ENCODE peak calls at places on chromosomes 1 and 21, in eight cellular contexts. K, I, E, A, L, Y, X and H are unnamed samples.

GRCh38 chr1:25033828-25034451 is 103.9 kb upstream of the RUNX3 start:
- DNase-seq in K (peak; percentile 33), I (no peak), E (no peak), A (peak; percentile 46), L (no peak), Y (peak; percentile 40), X (peak; percentile 31), H (no peak)

GRCh38 chr1:209692745-209693504 is 11.7 kb upstream of the HSD11B1 start:
- DNase-seq in K (peak; percentile 77), I (peak; percentile 83), E (peak; percentile 94), A (peak; percentile 68), L (peak; percentile 87), Y (peak; percentile 89), X (peak; percentile 51), H (peak; percentile 72)

GRCh38 chr1:21896652-21897532 is 40.2 kb downstream of the HSPG2 start:
- DNase-seq in K (peak; percentile 87), I (no peak), E (no peak), A (peak; percentile 88), L (peak; percentile 53), Y (peak; percentile 81), X (peak; percentile 89), H (no peak)

GRCh38 chr1:87795615-87796337 is 467.1 kb downstream of the LMO4 start:
- DNase-seq in K (no peak), I (peak; percentile 15), E (no peak), A (no peak), L (no peak), Y (peak; percentile 30), X (no peak), H (peak; percentile 39)

GRCh38 chr1:9653783-9654517 is 2.4 kb downstream of the PIK3CD start:
- DNase-seq in K (no peak), I (no peak), E (no peak), A (no peak), L (no peak), Y (no peak), X (no peak), H (no peak)

GRCh38 chr21:15112858-15113257 is 48.1 kb upstream of the NRIP1 start:
- DNase-seq in K (no peak), I (no peak), E (no peak), A (no peak), L (no peak), Y (no peak), X (no peak), H (no peak)

GRCh38 chr1:117859901-117860300 is 69.5 kb downstream of the GDAP2 start:
- DNase-seq in K (no peak), I (no peak), E (no peak), A (no peak), L (no peak), Y (no peak), X (no peak), H (no peak)

GRCh38 chr21:15224346-15225086 is 159.7 kb upstream of the NRIP1 start:
- DNase-seq in K (no peak), I (peak; percentile 86), E (peak; percentile 95), A (no peak), L (no peak), Y (no peak), X (no peak), H (no peak)

GRCh38 chr1:3821934-3822307 is 25.6 kb upstream of the LRRC47 start:
- DNase-seq in K (no peak), I (no peak), E (no peak), A (no peak), L (no peak), Y (no peak), X (no peak), H (no peak)

GRCh38 chr1:229260297-229260696 is 10.6 kb upstream of the RAB4A start:
- DNase-seq in K (no peak), I (no peak), E (no peak), A (no peak), L (no peak), Y (no peak), X (no peak), H (no peak)

GRCh38 chr1:99657213-99658030 is 11.5 kb downstream of the PALMD start:
- DNase-seq in K (no peak), I (no peak), E (no peak), A (no peak), L (no peak), Y (no peak), X (no peak), H (no peak)

GRCh38 chr1:118333601-118334241 is 148.7 kb upstream of the SPAG17 start:
- DNase-seq in K (no peak), I (no peak), E (no peak), A (no peak), L (no peak), Y (no peak), X (no peak), H (no peak)

GRCh38 chr1:208068908-208069307 is 158.0 kb upstream of the CD34 start:
- DNase-seq in K (no peak), I (no peak), E (no peak), A (no peak), L (no peak), Y (no peak), X (no peak), H (no peak)

GRCh38 chr1:176111835-176112234 is 95.3 kb downstream of the COP1 start:
- DNase-seq in K (no peak), I (peak; percentile 78), E (peak; percentile 14), A (no peak), L (no peak), Y (no peak), X (no peak), H (no peak)

GRCh38 chr1:70874063-70874462 is 173.6 kb downstream of the PTGER3 start:
- DNase-seq in K (no peak), I (no peak), E (no peak), A (peak; percentile 15), L (no peak), Y (no peak), X (peak; percentile 27), H (no peak)

GRCh38 chr1:1100296-1100695 is 15.6 kb downstream of the C1orf159 start:
- DNase-seq in K (no peak), I (no peak), E (no peak), A (no peak), L (no peak), Y (no peak), X (no peak), H (no peak)

GRCh38 chr1:236067854-236068454 is 3.1 kb upstream of the NID1 start:
- DNase-seq in K (no peak), I (peak; percentile 79), E (peak; percentile 91), A (no peak), L (peak; percentile 59), Y (no peak), X (no peak), H (no peak)

GRCh38 chr1:91631718-91632330 is 131.2 kb downstream of the CDC7 start:
- DNase-seq in K (no peak), I (no peak), E (no peak), A (no peak), L (no peak), Y (no peak), X (no peak), H (no peak)

GRCh38 chr1:68347415-68347814 is 102.3 kb downstream of the RPE65 start:
- DNase-seq in K (peak; percentile 15), I (no peak), E (no peak), A (peak; percentile 23), L (no peak), Y (no peak), X (peak; percentile 64), H (no peak)

GRCh38 chr21:18218331-18218730 is 26.3 kb upstream of the CHODL start:
- DNase-seq in K (no peak), I (no peak), E (no peak), A (no peak), L (no peak), Y (no peak), X (no peak), H (no peak)

GRCh38 chr1:36359911-36360310 is 25.8 kb downstream of the STK40 start:
- DNase-seq in K (no peak), I (peak; percentile 37), E (no peak), A (no peak), L (no peak), Y (no peak), X (no peak), H (no peak)

GRCh38 chr1:153598309-153599172 is 14.4 kb downstream of the S100A16 start:
- DNase-seq in K (no peak), I (peak; percentile 78), E (peak; percentile 58), A (no peak), L (no peak), Y (no peak), X (no peak), H (no peak)

GRCh38 chr1:21816602-21817302 is 4.7 kb downstream of the LDLRAD2 start:
- DNase-seq in K (no peak), I (peak; percentile 81), E (peak; percentile 70), A (no peak), L (no peak), Y (no peak), X (no peak), H (no peak)

GRCh38 chr1:245418029-245418428 is 263.2 kb downstream of the KIF26B start:
- DNase-seq in K (no peak), I (no peak), E (no peak), A (no peak), L (no peak), Y (no peak), X (no peak), H (no peak)

GRCh38 chr1:207918571-207918970 is 7.6 kb upstream of the CD34 start:
- DNase-seq in K (no peak), I (no peak), E (no peak), A (no peak), L (no peak), Y (no peak), X (no peak), H (no peak)

GRCh38 chr1:151716771-151717631 is at the start of gene CELF3:
- DNase-seq in K (no peak), I (no peak), E (peak; percentile 17), A (no peak), L (peak; percentile 59), Y (no peak), X (no peak), H (no peak)
- H3K27ac ChIP-seq in K (no peak within 1 kb of the TSS), I (no peak within 1 kb of the TSS), E (no peak within 1 kb of the TSS), A (peak within 1 kb of the TSS; percentile 61), L (no peak within 1 kb of the TSS), Y (no peak within 1 kb of the TSS), X (no peak within 1 kb of the TSS), H (no peak within 1 kb of the TSS)

DNA sequence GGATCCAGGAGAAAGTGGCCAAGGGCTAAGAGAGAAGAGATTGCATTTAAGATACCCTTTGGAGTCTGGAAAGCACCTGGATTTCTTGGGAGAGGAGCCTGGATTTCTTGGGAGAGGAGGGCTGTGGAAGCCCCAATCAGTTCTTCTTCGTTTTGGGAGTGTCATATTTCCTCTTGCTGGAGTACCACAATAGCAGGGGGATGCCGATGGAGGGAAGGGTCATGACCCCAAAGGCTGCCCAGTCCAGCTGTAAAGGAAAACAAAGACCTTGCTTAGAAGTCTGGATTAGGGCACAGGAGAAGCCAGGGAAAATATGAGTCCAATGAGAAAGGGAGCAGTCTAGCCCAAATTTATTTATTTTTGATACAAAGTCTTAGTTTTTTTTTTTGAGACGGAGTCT is 11.3 kb downstream of the SSR2 start:
- DNase-seq in K (no peak), I (no peak), E (no peak), A (no peak), L (no peak), Y (no peak), X (no peak), H (no peak)
- H3K36me3 ChIP-seq in K (peaks cover 63% of the 10 kb centered on the region), I (peaks cover 46% of the 10 kb centered on the region), E (peaks cover 32% of the 10 kb centered on the region), A (peaks cover 62% of the 10 kb centered on the region), L (peaks cover 30% of the 10 kb centered on the region), Y (peaks cover 15% of the 10 kb centered on the region), X (peaks cover 83% of the 10 kb centered on the region), H (peaks cover 51% of the 10 kb centered on the region)

GRCh38 chr1:52404975-52405338 is 555 bp downstream of the PRPF38A start:
- DNase-seq in K (no peak), I (no peak), E (no peak), A (no peak), L (no peak), Y (no peak), X (no peak), H (no peak)
- H3K27ac ChIP-seq in K (peak overlapping the region; percentile 95), I (peak overlapping the region; percentile 82), E (peak overlapping the region; percentile 97), A (peak overlapping the region; percentile 91), L (peak overlapping the region; percentile 92), Y (peak overlapping the region; percentile 92), X (peak overlapping the region; percentile 82), H (peak overlapping the region; percentile 81)

GRCh38 chr1:200034262-200034557 is 6.7 kb downstream of the NR5A2 start:
- DNase-seq in K (no peak), I (no peak), E (no peak), A (no peak), L (no peak), Y (no peak), X (no peak), H (no peak)
- H3K36me3 ChIP-seq in K (no peaks in the 10 kb centered on the region), I (no peaks in the 10 kb centered on the region), E (no peaks in the 10 kb centered on the region), A (no peaks in the 10 kb centered on the region), L (no peaks in the 10 kb centered on the region), Y (no peaks in the 10 kb centered on the region), X (no peaks in the 10 kb centered on the region), H (no peaks in the 10 kb centered on the region)